ENCODE peak calls at places on chromosomes 5 and 9, in four cellular contexts. G is KG1, Y is GM04503, V is substantia nigra. M is an unnamed sample.

GRCh38 chr9:138077126-138077525 is 199.5 kb downstream of the CACNA1B start:
- DNase-seq in G (no peak), Y (no peak), V (no peak), M (no peak)

GRCh38 chr5:78653969-78654368 is 5.4 kb upstream of the LHFPL2 start:
- DNase-seq in G (no peak), Y (no peak), V (no peak), M (no peak)

GRCh38 chr5:111755264-111755941 is 1.6 kb downstream of the NREP start:
- DNase-seq in G (no peak), Y (no peak), V (no peak), M (no peak)

GRCh38 chr5:84603557-84604185 is 219.0 kb upstream of the EDIL3 start:
- DNase-seq in G (no peak), Y (peak; percentile 30), V (no peak), M (peak; percentile 87)

GRCh38 chr5:111453747-111454146 is 58.6 kb downstream of the STARD4 start:
- DNase-seq in G (no peak), Y (no peak), V (no peak), M (no peak)

GRCh38 chr9:133732351-133733073 is 5.6 kb downstream of the SARDH start:
- DNase-seq in G (no peak), Y (no peak), V (no peak), M (no peak)

GRCh38 chr9:89189215-89189614 is 10.6 kb upstream of the SHC3 start:
- DNase-seq in G (no peak), Y (no peak), V (no peak), M (no peak)

GRCh38 chr9:111975709-111976108 is 79.1 kb downstream of the UGCG start:
- DNase-seq in G (no peak), Y (no peak), V (no peak), M (no peak)

GRCh38 chr9:99680191-99680590 is 141.5 kb upstream of the NR4A3 start:
- DNase-seq in G (no peak), Y (peak; percentile 1), V (no peak), M (no peak)

GRCh38 chr9:15357050-15357653 is 50.1 kb upstream of the TTC39B start:
- DNase-seq in G (peak; percentile 50), Y (no peak), V (no peak), M (no peak)

GRCh38 chr5:112583166-112583565 is 154.5 kb upstream of the APC start:
- DNase-seq in G (no peak), Y (no peak), V (no peak), M (no peak)

GRCh38 chr5:14983666-14984441 is 112.3 kb upstream of the ANKH start:
- DNase-seq in G (peak; percentile 65), Y (no peak), V (no peak), M (no peak)

GRCh38 chr9:99059074-99059894 is 45.6 kb upstream of the TGFBR1 start:
- DNase-seq in G (peak; percentile 74), Y (no peak), V (no peak), M (no peak)

GRCh38 chr9:26170224-26170623 is 492.0 kb upstream of the TUSC1 start:
- DNase-seq in G (no peak), Y (peak; percentile 78), V (no peak), M (no peak)

GRCh38 chr9:93886911-93887310 is 68.2 kb downstream of the BARX1 start:
- DNase-seq in G (no peak), Y (no peak), V (no peak), M (no peak)

GRCh38 chr5:75574791-75575190 is 36.5 kb upstream of the ANKDD1B start:
- DNase-seq in G (no peak), Y (no peak), V (no peak), M (no peak)

GRCh38 chr5:9186069-9186468 is 359.8 kb downstream of the SEMA5A start:
- DNase-seq in G (no peak), Y (no peak), V (no peak), M (no peak)

GRCh38 chr5:107466233-107466769 is 204.4 kb downstream of the EFNA5 start:
- DNase-seq in G (no peak), Y (no peak), V (no peak), M (no peak)